ENCODE peak calls at places on chromosomes 2 and 18, in eight cellular contexts. One of them, this sample, is unnamed. For H3K27me3, the result is how much of the 10 kb centered on the place peaks cover.

GRCh38 chr2:167292430-167293171 is 404.3 kb downstream of the XIRP2 start:
- DNase-seq in prostate gland: peak
- DNase-seq in adrenal gland: peak
- DNase-seq in gastrocnemius medialis: peak
- DNase-seq in mesendoderm: peak
- DNase-seq in kidney epithelial cell: peak
- DNase-seq in fibroblast of lung: peak
- DNase-seq in upper lobe of right lung: peak
- DNase-seq in this sample: peak

GRCh38 chr18:50268022-50268747 is 1.9 kb upstream of the CFAP53 start:
- DNase-seq in prostate gland: no peak
- DNase-seq in adrenal gland: peak
- DNase-seq in gastrocnemius medialis: peak
- DNase-seq in mesendoderm: peak
- DNase-seq in kidney epithelial cell: no peak
- DNase-seq in fibroblast of lung: peak
- DNase-seq in upper lobe of right lung: peak
- DNase-seq in this sample: no peak

GRCh38 chr18:77000527-77000926 is 132.1 kb downstream of the MBP start:
- DNase-seq in prostate gland: peak
- DNase-seq in adrenal gland: peak
- DNase-seq in gastrocnemius medialis: no peak
- DNase-seq in mesendoderm: peak
- DNase-seq in kidney epithelial cell: no peak
- DNase-seq in fibroblast of lung: peak
- DNase-seq in upper lobe of right lung: no peak
- DNase-seq in this sample: no peak

GRCh38 chr18:46477425-46478011 is 179.5 kb downstream of the LOXHD1 start:
- DNase-seq in prostate gland: no peak
- DNase-seq in adrenal gland: no peak
- DNase-seq in gastrocnemius medialis: no peak
- DNase-seq in mesendoderm: no peak
- DNase-seq in kidney epithelial cell: no peak
- DNase-seq in fibroblast of lung: no peak
- DNase-seq in upper lobe of right lung: no peak
- DNase-seq in this sample: no peak

GRCh38 chr2:63050186-63050915 is at the start of gene OTX1:
- DNase-seq in prostate gland: peak
- DNase-seq in adrenal gland: peak
- DNase-seq in gastrocnemius medialis: no peak
- DNase-seq in mesendoderm: peak
- DNase-seq in kidney epithelial cell: no peak
- DNase-seq in fibroblast of lung: no peak
- DNase-seq in upper lobe of right lung: peak
- DNase-seq in this sample: no peak

GRCh38 chr2:69054431-69054830 is 41.5 kb downstream of the ANTXR1 start:
- DNase-seq in prostate gland: no peak
- DNase-seq in adrenal gland: no peak
- DNase-seq in gastrocnemius medialis: peak
- DNase-seq in mesendoderm: no peak
- DNase-seq in kidney epithelial cell: no peak
- DNase-seq in fibroblast of lung: peak
- DNase-seq in upper lobe of right lung: no peak
- DNase-seq in this sample: no peak

GRCh38 chr2:236164201-236164982 is 3.8 kb downstream of the GBX2 start:
- DNase-seq in prostate gland: no peak
- DNase-seq in adrenal gland: no peak
- DNase-seq in gastrocnemius medialis: no peak
- DNase-seq in mesendoderm: peak
- DNase-seq in kidney epithelial cell: no peak
- DNase-seq in fibroblast of lung: no peak
- DNase-seq in upper lobe of right lung: peak
- DNase-seq in this sample: no peak

GRCh38 chr2:196479350-196479749 is 160.2 kb upstream of the CCDC150 start:
- DNase-seq in prostate gland: no peak
- DNase-seq in adrenal gland: no peak
- DNase-seq in gastrocnemius medialis: no peak
- DNase-seq in mesendoderm: no peak
- DNase-seq in kidney epithelial cell: peak
- DNase-seq in fibroblast of lung: no peak
- DNase-seq in upper lobe of right lung: no peak
- DNase-seq in this sample: peak

GRCh38 chr2:109128466-109129355 is at the start of gene SH3RF3:
- DNase-seq in prostate gland: peak
- DNase-seq in adrenal gland: peak
- DNase-seq in gastrocnemius medialis: peak
- DNase-seq in mesendoderm: peak
- DNase-seq in kidney epithelial cell: no peak
- DNase-seq in fibroblast of lung: peak
- DNase-seq in upper lobe of right lung: peak
- DNase-seq in this sample: no peak

GRCh38 chr18:44033144-44033543 is 647.5 kb upstream of the SETBP1 start:
- DNase-seq in prostate gland: no peak
- DNase-seq in adrenal gland: no peak
- DNase-seq in gastrocnemius medialis: no peak
- DNase-seq in mesendoderm: no peak
- DNase-seq in kidney epithelial cell: peak
- DNase-seq in fibroblast of lung: no peak
- DNase-seq in upper lobe of right lung: no peak
- DNase-seq in this sample: no peak

GRCh38 chr2:50433635-50434034 is 598.3 kb downstream of the NRXN1 start:
- DNase-seq in prostate gland: no peak
- DNase-seq in adrenal gland: no peak
- DNase-seq in gastrocnemius medialis: no peak
- DNase-seq in mesendoderm: no peak
- DNase-seq in kidney epithelial cell: no peak
- DNase-seq in fibroblast of lung: no peak
- DNase-seq in upper lobe of right lung: no peak
- DNase-seq in this sample: no peak

GRCh38 chr2:6073260-6074141 is 381.3 kb downstream of the SOX11 start:
- DNase-seq in prostate gland: no peak
- DNase-seq in adrenal gland: peak
- DNase-seq in gastrocnemius medialis: no peak
- DNase-seq in mesendoderm: peak
- DNase-seq in kidney epithelial cell: peak
- DNase-seq in fibroblast of lung: peak
- DNase-seq in upper lobe of right lung: no peak
- DNase-seq in this sample: no peak

GRCh38 chr2:4174796-4175195 is 471.4 kb downstream of the DCDC2C start:
- DNase-seq in prostate gland: no peak
- DNase-seq in adrenal gland: no peak
- DNase-seq in gastrocnemius medialis: no peak
- DNase-seq in mesendoderm: no peak
- DNase-seq in kidney epithelial cell: no peak
- DNase-seq in fibroblast of lung: peak
- DNase-seq in upper lobe of right lung: no peak
- DNase-seq in this sample: no peak

GRCh38 chr2:235709969-235710879 is 216.4 kb downstream of the AGAP1 start:
- DNase-seq in prostate gland: no peak
- DNase-seq in adrenal gland: peak
- DNase-seq in gastrocnemius medialis: no peak
- DNase-seq in mesendoderm: no peak
- DNase-seq in kidney epithelial cell: no peak
- DNase-seq in fibroblast of lung: no peak
- DNase-seq in upper lobe of right lung: no peak
- DNase-seq in this sample: no peak

GRCh38 chr18:27008575-27008974 is 143.1 kb upstream of the AQP4 start:
- DNase-seq in prostate gland: no peak
- DNase-seq in adrenal gland: no peak
- DNase-seq in gastrocnemius medialis: no peak
- DNase-seq in mesendoderm: peak
- DNase-seq in kidney epithelial cell: no peak
- DNase-seq in fibroblast of lung: no peak
- DNase-seq in upper lobe of right lung: no peak
- DNase-seq in this sample: no peak

GRCh38 chr2:191020742-191021381 is 6.9 kb upstream of the STAT1 start:
- DNase-seq in prostate gland: peak
- DNase-seq in adrenal gland: peak
- DNase-seq in gastrocnemius medialis: peak
- DNase-seq in mesendoderm: no peak
- DNase-seq in kidney epithelial cell: no peak
- DNase-seq in fibroblast of lung: peak
- DNase-seq in upper lobe of right lung: no peak
- DNase-seq in this sample: peak

GRCh38 chr2:241855888-241856422 is 2.7 kb downstream of the PDCD1 start:
- DNase-seq in prostate gland: no peak
- DNase-seq in adrenal gland: no peak
- DNase-seq in gastrocnemius medialis: no peak
- DNase-seq in mesendoderm: no peak
- DNase-seq in kidney epithelial cell: no peak
- DNase-seq in fibroblast of lung: no peak
- DNase-seq in upper lobe of right lung: no peak
- DNase-seq in this sample: no peak

GRCh38 chr2:127712999-127713398 is 11.7 kb downstream of the SFT2D3 start:
- DNase-seq in prostate gland: no peak
- DNase-seq in adrenal gland: no peak
- DNase-seq in gastrocnemius medialis: no peak
- DNase-seq in mesendoderm: no peak
- DNase-seq in kidney epithelial cell: no peak
- DNase-seq in fibroblast of lung: no peak
- DNase-seq in upper lobe of right lung: no peak
- DNase-seq in this sample: no peak

GRCh38 chr2:218230882-218231281 is 13.9 kb downstream of the ARPC2 start:
- DNase-seq in prostate gland: no peak
- DNase-seq in adrenal gland: no peak
- DNase-seq in gastrocnemius medialis: no peak
- DNase-seq in mesendoderm: peak
- DNase-seq in kidney epithelial cell: peak
- DNase-seq in fibroblast of lung: peak
- DNase-seq in upper lobe of right lung: no peak
- DNase-seq in this sample: no peak

GRCh38 chr2:45986509-45986908 is 310.7 kb upstream of the EPAS1 start:
- DNase-seq in prostate gland: no peak
- DNase-seq in adrenal gland: peak
- DNase-seq in gastrocnemius medialis: no peak
- DNase-seq in mesendoderm: no peak
- DNase-seq in kidney epithelial cell: no peak
- DNase-seq in fibroblast of lung: no peak
- DNase-seq in upper lobe of right lung: peak
- DNase-seq in this sample: no peak

GRCh38 chr2:141331127-141331526 is 799.7 kb downstream of the LRP1B start:
- DNase-seq in prostate gland: no peak
- DNase-seq in adrenal gland: no peak
- DNase-seq in gastrocnemius medialis: no peak
- DNase-seq in mesendoderm: peak
- DNase-seq in kidney epithelial cell: peak
- DNase-seq in fibroblast of lung: peak
- DNase-seq in upper lobe of right lung: no peak
- DNase-seq in this sample: peak

DNA sequence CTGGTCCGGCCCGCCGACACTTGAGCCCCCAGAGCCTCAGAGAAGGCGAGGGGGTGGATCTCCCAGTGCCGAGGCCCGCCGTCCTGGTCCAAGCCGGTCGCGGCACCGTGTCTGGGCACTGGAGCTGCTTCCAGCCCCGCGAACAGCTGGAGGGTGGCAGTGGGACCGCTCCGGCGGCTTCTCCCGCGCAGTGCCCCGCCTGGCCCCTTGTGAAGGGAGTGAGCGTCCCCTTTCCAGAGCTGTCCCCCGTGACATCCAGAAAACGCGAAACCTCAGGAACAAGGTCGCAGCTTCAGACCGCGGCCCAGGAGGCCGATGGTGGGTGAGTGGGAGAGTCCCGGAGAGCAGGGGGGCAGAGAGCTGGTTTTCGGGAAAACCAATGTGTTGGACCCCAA is 579 bp upstream of the EMX1 start:
- DNase-seq in prostate gland: no peak
- DNase-seq in adrenal gland: no peak
- DNase-seq in gastrocnemius medialis: no peak
- DNase-seq in mesendoderm: no peak
- DNase-seq in kidney epithelial cell: no peak
- DNase-seq in fibroblast of lung: no peak
- DNase-seq in upper lobe of right lung: no peak
- DNase-seq in this sample: no peak
- H3K27me3 ChIP-seq in prostate gland: half or more
- H3K27me3 ChIP-seq in adrenal gland: half or more
- H3K27me3 ChIP-seq in gastrocnemius medialis: half or more
- H3K27me3 ChIP-seq in mesendoderm: half or more
- H3K27me3 ChIP-seq in kidney epithelial cell: half or more
- H3K27me3 ChIP-seq in fibroblast of lung: half or more
- H3K27me3 ChIP-seq in upper lobe of right lung: half or more
- H3K27me3 ChIP-seq in this sample: half or more

DNA sequence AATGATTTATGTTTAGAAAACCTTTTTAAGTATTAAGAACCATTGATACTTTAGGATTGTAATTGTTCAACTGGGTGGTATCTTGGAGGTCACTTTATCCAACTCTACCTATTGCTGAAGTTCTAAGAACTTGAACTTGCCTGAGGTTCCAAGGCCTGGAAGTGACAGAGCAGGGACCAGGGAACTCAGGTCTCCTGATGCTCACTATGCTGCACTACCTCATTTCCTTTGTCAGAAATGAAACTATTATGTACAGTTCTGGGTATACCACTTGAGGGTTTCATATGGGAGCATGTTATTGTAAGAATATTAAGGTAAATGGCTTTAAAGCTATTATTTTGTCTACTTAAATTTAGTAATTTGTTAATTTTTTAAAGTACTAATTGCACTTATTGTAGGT is 3.0 kb downstream of the MBD5 start:
- DNase-seq in prostate gland: no peak
- DNase-seq in adrenal gland: no peak
- DNase-seq in gastrocnemius medialis: no peak
- DNase-seq in mesendoderm: no peak
- DNase-seq in kidney epithelial cell: no peak
- DNase-seq in fibroblast of lung: no peak
- DNase-seq in upper lobe of right lung: no peak
- DNase-seq in this sample: no peak
- H3K27me3 ChIP-seq in prostate gland: under half
- H3K27me3 ChIP-seq in adrenal gland: under half
- H3K27me3 ChIP-seq in gastrocnemius medialis: under half
- H3K27me3 ChIP-seq in mesendoderm: under half
- H3K27me3 ChIP-seq in kidney epithelial cell: under half
- H3K27me3 ChIP-seq in fibroblast of lung: under half
- H3K27me3 ChIP-seq in upper lobe of right lung: under half
- H3K27me3 ChIP-seq in this sample: under half

GRCh38 chr2:176149484-176150337 is 1.6 kb upstream of the HOXD4 start:
- DNase-seq in prostate gland: no peak
- DNase-seq in adrenal gland: no peak
- DNase-seq in gastrocnemius medialis: no peak
- DNase-seq in mesendoderm: no peak
- DNase-seq in kidney epithelial cell: no peak
- DNase-seq in fibroblast of lung: no peak
- DNase-seq in upper lobe of right lung: no peak
- DNase-seq in this sample: no peak
- H3K27me3 ChIP-seq in prostate gland: under half
- H3K27me3 ChIP-seq in adrenal gland: under half
- H3K27me3 ChIP-seq in gastrocnemius medialis: under half
- H3K27me3 ChIP-seq in mesendoderm: half or more
- H3K27me3 ChIP-seq in kidney epithelial cell: under half
- H3K27me3 ChIP-seq in fibroblast of lung: half or more
- H3K27me3 ChIP-seq in upper lobe of right lung: half or more
- H3K27me3 ChIP-seq in this sample: half or more

DNA sequence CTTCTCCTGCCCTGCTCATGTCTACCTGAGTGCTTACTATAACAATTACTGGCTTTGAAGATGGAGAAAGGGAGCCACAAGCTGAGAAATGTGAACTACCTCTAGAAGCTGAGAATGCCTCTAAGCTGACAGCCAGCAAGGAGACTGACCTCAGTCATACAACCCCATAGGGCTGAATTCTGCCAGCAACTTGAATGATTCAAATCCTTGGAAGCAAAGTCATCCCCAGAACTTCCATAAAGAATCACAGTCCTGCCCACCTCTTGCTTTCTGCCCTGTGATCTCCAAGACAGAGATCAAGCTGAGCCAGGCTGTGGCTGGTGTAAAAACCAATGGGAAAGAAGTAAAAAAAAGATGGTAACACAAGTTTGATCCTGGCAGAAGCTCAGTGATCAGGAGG is 288.2 kb upstream of the SPHKAP start:
- DNase-seq in prostate gland: no peak
- DNase-seq in adrenal gland: no peak
- DNase-seq in gastrocnemius medialis: no peak
- DNase-seq in mesendoderm: no peak
- DNase-seq in kidney epithelial cell: no peak
- DNase-seq in fibroblast of lung: no peak
- DNase-seq in upper lobe of right lung: no peak
- DNase-seq in this sample: no peak
- H3K27me3 ChIP-seq in prostate gland: under half
- H3K27me3 ChIP-seq in adrenal gland: under half
- H3K27me3 ChIP-seq in gastrocnemius medialis: under half
- H3K27me3 ChIP-seq in mesendoderm: under half
- H3K27me3 ChIP-seq in kidney epithelial cell: under half
- H3K27me3 ChIP-seq in fibroblast of lung: under half
- H3K27me3 ChIP-seq in upper lobe of right lung: under half
- H3K27me3 ChIP-seq in this sample: under half

This sample was measured in BJ.